ENCODE peak calls at places on chromosomes 13 and 19, in six cellular contexts. One of them, this sample, is unnamed.

GRCh38 chr13:98216135-98216565 is 39.1 kb upstream of the RNF113B start:
- DNase-seq in activated CD8-positive, alpha-beta memory T cell treated with anti-CD3 and anti-CD28 coated beads for 4 hours: no peak
- DNase-seq in tibial artery: peak; percentile 32
- DNase-seq in Calu3: no peak
- DNase-seq in lower lobe of right lung: no peak
- DNase-seq in NCI-H2171: no peak
- DNase-seq in this sample: peak; percentile 43

GRCh38 chr13:52159159-52159982 is at the start of gene NEK3:
- DNase-seq in activated CD8-positive, alpha-beta memory T cell treated with anti-CD3 and anti-CD28 coated beads for 4 hours: peak; percentile 14
- DNase-seq in tibial artery: peak; percentile 60
- DNase-seq in Calu3: peak; percentile 33
- DNase-seq in lower lobe of right lung: peak; percentile 75
- DNase-seq in NCI-H2171: peak; percentile 61
- DNase-seq in this sample: peak; percentile 50

GRCh38 chr19:51440846-51441409 is 17.3 kb downstream of the SIGLEC8 start:
- DNase-seq in activated CD8-positive, alpha-beta memory T cell treated with anti-CD3 and anti-CD28 coated beads for 4 hours: peak; percentile 32
- DNase-seq in tibial artery: no peak
- DNase-seq in Calu3: no peak
- DNase-seq in lower lobe of right lung: no peak
- DNase-seq in NCI-H2171: no peak
- DNase-seq in this sample: no peak

GRCh38 chr13:99332456-99332855 is 25.3 kb upstream of the GPR183 start:
- DNase-seq in activated CD8-positive, alpha-beta memory T cell treated with anti-CD3 and anti-CD28 coated beads for 4 hours: no peak
- DNase-seq in tibial artery: peak; percentile 41
- DNase-seq in Calu3: no peak
- DNase-seq in lower lobe of right lung: no peak
- DNase-seq in NCI-H2171: no peak
- DNase-seq in this sample: no peak

GRCh38 chr13:74250738-74251190 is 116.6 kb upstream of the KLF12 start:
- DNase-seq in activated CD8-positive, alpha-beta memory T cell treated with anti-CD3 and anti-CD28 coated beads for 4 hours: no peak
- DNase-seq in tibial artery: no peak
- DNase-seq in Calu3: no peak
- DNase-seq in lower lobe of right lung: no peak
- DNase-seq in NCI-H2171: no peak
- DNase-seq in this sample: no peak

GRCh38 chr13:74259641-74260040 is 125.4 kb upstream of the KLF12 start:
- DNase-seq in activated CD8-positive, alpha-beta memory T cell treated with anti-CD3 and anti-CD28 coated beads for 4 hours: no peak
- DNase-seq in tibial artery: no peak
- DNase-seq in Calu3: no peak
- DNase-seq in lower lobe of right lung: no peak
- DNase-seq in NCI-H2171: no peak
- DNase-seq in this sample: no peak

GRCh38 chr19:2495651-2496316 is 19.9 kb downstream of the GADD45B start:
- DNase-seq in activated CD8-positive, alpha-beta memory T cell treated with anti-CD3 and anti-CD28 coated beads for 4 hours: no peak
- DNase-seq in tibial artery: no peak
- DNase-seq in Calu3: no peak
- DNase-seq in lower lobe of right lung: no peak
- DNase-seq in NCI-H2171: no peak
- DNase-seq in this sample: no peak

GRCh38 chr13:107271226-107271625 is 703.3 kb upstream of the ARGLU1 start:
- DNase-seq in activated CD8-positive, alpha-beta memory T cell treated with anti-CD3 and anti-CD28 coated beads for 4 hours: no peak
- DNase-seq in tibial artery: no peak
- DNase-seq in Calu3: no peak
- DNase-seq in lower lobe of right lung: no peak
- DNase-seq in NCI-H2171: no peak
- DNase-seq in this sample: peak; percentile 29

GRCh38 chr19:10227215-10227971 is 3.7 kb downstream of the S1PR2 start:
- DNase-seq in activated CD8-positive, alpha-beta memory T cell treated with anti-CD3 and anti-CD28 coated beads for 4 hours: no peak
- DNase-seq in tibial artery: peak; percentile 43
- DNase-seq in Calu3: no peak
- DNase-seq in lower lobe of right lung: no peak
- DNase-seq in NCI-H2171: no peak
- DNase-seq in this sample: no peak

GRCh38 chr13:35518337-35518736 is 41.8 kb upstream of the MAB21L1 start:
- DNase-seq in activated CD8-positive, alpha-beta memory T cell treated with anti-CD3 and anti-CD28 coated beads for 4 hours: no peak
- DNase-seq in tibial artery: no peak
- DNase-seq in Calu3: no peak
- DNase-seq in lower lobe of right lung: no peak
- DNase-seq in NCI-H2171: no peak
- DNase-seq in this sample: no peak

GRCh38 chr13:113862766-113863510 is 938 bp downstream of the GAS6 start:
- DNase-seq in activated CD8-positive, alpha-beta memory T cell treated with anti-CD3 and anti-CD28 coated beads for 4 hours: no peak
- DNase-seq in tibial artery: no peak
- DNase-seq in Calu3: no peak
- DNase-seq in lower lobe of right lung: peak; percentile 68
- DNase-seq in NCI-H2171: peak; percentile 60
- DNase-seq in this sample: peak; percentile 50

GRCh38 chr13:46341112-46341711 is 45.8 kb downstream of the RUBCNL start:
- DNase-seq in activated CD8-positive, alpha-beta memory T cell treated with anti-CD3 and anti-CD28 coated beads for 4 hours: no peak
- DNase-seq in tibial artery: no peak
- DNase-seq in Calu3: no peak
- DNase-seq in lower lobe of right lung: no peak
- DNase-seq in NCI-H2171: no peak
- DNase-seq in this sample: no peak

GRCh38 chr19:29873024-29873800 is 61.4 kb downstream of the CCNE1 start:
- DNase-seq in activated CD8-positive, alpha-beta memory T cell treated with anti-CD3 and anti-CD28 coated beads for 4 hours: peak; percentile 42
- DNase-seq in tibial artery: no peak
- DNase-seq in Calu3: peak; percentile 66
- DNase-seq in lower lobe of right lung: peak; percentile 67
- DNase-seq in NCI-H2171: peak; percentile 73
- DNase-seq in this sample: peak; percentile 77

GRCh38 chr13:38166121-38166520 is 183.5 kb upstream of the UFM1 start:
- DNase-seq in activated CD8-positive, alpha-beta memory T cell treated with anti-CD3 and anti-CD28 coated beads for 4 hours: no peak
- DNase-seq in tibial artery: no peak
- DNase-seq in Calu3: no peak
- DNase-seq in lower lobe of right lung: no peak
- DNase-seq in NCI-H2171: no peak
- DNase-seq in this sample: no peak

GRCh38 chr13:81582381-81582780 is 1241.5 kb upstream of the SPRY2 start:
- DNase-seq in activated CD8-positive, alpha-beta memory T cell treated with anti-CD3 and anti-CD28 coated beads for 4 hours: no peak
- DNase-seq in tibial artery: no peak
- DNase-seq in Calu3: no peak
- DNase-seq in lower lobe of right lung: no peak
- DNase-seq in NCI-H2171: no peak
- DNase-seq in this sample: no peak

GRCh38 chr19:51690359-51691121 is 2.6 kb upstream of the SPACA6 start:
- DNase-seq in activated CD8-positive, alpha-beta memory T cell treated with anti-CD3 and anti-CD28 coated beads for 4 hours: no peak
- DNase-seq in tibial artery: no peak
- DNase-seq in Calu3: peak; percentile 75
- DNase-seq in lower lobe of right lung: peak; percentile 63
- DNase-seq in NCI-H2171: peak; percentile 17
- DNase-seq in this sample: no peak

GRCh38 chr19:55369651-55370304 is 485 bp downstream of the IL11 start:
- DNase-seq in activated CD8-positive, alpha-beta memory T cell treated with anti-CD3 and anti-CD28 coated beads for 4 hours: no peak
- DNase-seq in tibial artery: no peak
- DNase-seq in Calu3: no peak
- DNase-seq in lower lobe of right lung: peak; percentile 50
- DNase-seq in NCI-H2171: peak; percentile 28
- DNase-seq in this sample: no peak

GRCh38 chr19:18660939-18661338 is 22.5 kb upstream of the CRTC1 start:
- DNase-seq in activated CD8-positive, alpha-beta memory T cell treated with anti-CD3 and anti-CD28 coated beads for 4 hours: no peak
- DNase-seq in tibial artery: no peak
- DNase-seq in Calu3: no peak
- DNase-seq in lower lobe of right lung: no peak
- DNase-seq in NCI-H2171: no peak
- DNase-seq in this sample: no peak

GRCh38 chr19:3224346-3225325 is at the start of gene CELF5:
- DNase-seq in activated CD8-positive, alpha-beta memory T cell treated with anti-CD3 and anti-CD28 coated beads for 4 hours: peak; percentile 15
- DNase-seq in tibial artery: no peak
- DNase-seq in Calu3: peak; percentile 43
- DNase-seq in lower lobe of right lung: no peak
- DNase-seq in NCI-H2171: peak; percentile 66
- DNase-seq in this sample: peak; percentile 72

GRCh38 chr19:871446-872265 is 12.2 kb downstream of the CFD start:
- DNase-seq in activated CD8-positive, alpha-beta memory T cell treated with anti-CD3 and anti-CD28 coated beads for 4 hours: no peak
- DNase-seq in tibial artery: no peak
- DNase-seq in Calu3: no peak
- DNase-seq in lower lobe of right lung: no peak
- DNase-seq in NCI-H2171: no peak
- DNase-seq in this sample: no peak

GRCh38 chr13:84677836-84678235 is 795.6 kb upstream of the SLITRK1 start:
- DNase-seq in activated CD8-positive, alpha-beta memory T cell treated with anti-CD3 and anti-CD28 coated beads for 4 hours: no peak
- DNase-seq in tibial artery: no peak
- DNase-seq in Calu3: no peak
- DNase-seq in lower lobe of right lung: no peak
- DNase-seq in NCI-H2171: no peak
- DNase-seq in this sample: no peak

GRCh38 chr19:32863841-32864240 is 5.7 kb downstream of the SLC7A9 start:
- DNase-seq in activated CD8-positive, alpha-beta memory T cell treated with anti-CD3 and anti-CD28 coated beads for 4 hours: no peak
- DNase-seq in tibial artery: no peak
- DNase-seq in Calu3: no peak
- DNase-seq in lower lobe of right lung: no peak
- DNase-seq in NCI-H2171: no peak
- DNase-seq in this sample: no peak

GRCh38 chr13:91017669-91018053 is 329.8 kb upstream of the MIR17HG start:
- DNase-seq in activated CD8-positive, alpha-beta memory T cell treated with anti-CD3 and anti-CD28 coated beads for 4 hours: no peak
- DNase-seq in tibial artery: no peak
- DNase-seq in Calu3: peak; percentile 32
- DNase-seq in lower lobe of right lung: no peak
- DNase-seq in NCI-H2171: no peak
- DNase-seq in this sample: no peak

This sample was measured in NCI-H345.